ENCODE peak calls at places on chromosomes 7 and 10, in nine cellular contexts. One of them, this sample, is unnamed.

GRCh38 chr7:105163718-105164117 is 149.7 kb downstream of the KMT2E start:
- DNase-seq in activated T-cell treated with anti-CD3 and anti-CD28 coated beads, Interleukin-2, amount 50 U/mL, for 72 hours: no peak
- DNase-seq in PC-9: no peak
- DNase-seq in neural progenitor cell: no peak
- DNase-seq in stimulated activated CD4-positive, alpha-beta T cell treated with anti-CD3 and anti-CD28 coated beads, TNF-alpha, amount 100 ng/mL, for 48 hours: no peak
- DNase-seq in NCI-H510A treated with DMSO at 0.1 percent for 48 hours: no peak
- DNase-seq in GM20000: no peak
- DNase-seq in sigmoid colon: no peak
- DNase-seq in lower lobe of right lung: no peak
- DNase-seq in this sample: no peak

GRCh38 chr10:124494050-124494807 is 32.6 kb downstream of the LHPP start:
- DNase-seq in activated T-cell treated with anti-CD3 and anti-CD28 coated beads, Interleukin-2, amount 50 U/mL, for 72 hours: peak; percentile 4
- DNase-seq in NCI-H510A treated with DMSO at 0.1 percent for 48 hours: no peak
- DNase-seq in PC-9: no peak
- DNase-seq in stimulated activated CD4-positive, alpha-beta T cell treated with anti-CD3 and anti-CD28 coated beads, TNF-alpha, amount 100 ng/mL, for 48 hours: no peak
- DNase-seq in neural progenitor cell: no peak
- DNase-seq in sigmoid colon: no peak
- DNase-seq in GM20000: no peak
- DNase-seq in lower lobe of right lung: peak; percentile 53
- DNase-seq in this sample: no peak

GRCh38 chr7:20083781-20084180 is 133.4 kb downstream of the MACC1 start:
- DNase-seq in stimulated activated CD4-positive, alpha-beta T cell treated with anti-CD3 and anti-CD28 coated beads, TNF-alpha, amount 100 ng/mL, for 48 hours: no peak
- DNase-seq in sigmoid colon: peak; percentile 74
- DNase-seq in activated T-cell treated with anti-CD3 and anti-CD28 coated beads, Interleukin-2, amount 50 U/mL, for 72 hours: peak; percentile 3
- DNase-seq in PC-9: peak; percentile 58
- DNase-seq in NCI-H510A treated with DMSO at 0.1 percent for 48 hours: no peak
- DNase-seq in lower lobe of right lung: no peak
- DNase-seq in GM20000: no peak
- DNase-seq in neural progenitor cell: no peak
- DNase-seq in this sample: no peak

GRCh38 chr7:153473189-153473588 is 579.0 kb upstream of the DPP6 start:
- DNase-seq in activated T-cell treated with anti-CD3 and anti-CD28 coated beads, Interleukin-2, amount 50 U/mL, for 72 hours: no peak
- DNase-seq in stimulated activated CD4-positive, alpha-beta T cell treated with anti-CD3 and anti-CD28 coated beads, TNF-alpha, amount 100 ng/mL, for 48 hours: no peak
- DNase-seq in NCI-H510A treated with DMSO at 0.1 percent for 48 hours: no peak
- DNase-seq in neural progenitor cell: no peak
- DNase-seq in sigmoid colon: no peak
- DNase-seq in lower lobe of right lung: no peak
- DNase-seq in PC-9: no peak
- DNase-seq in GM20000: no peak
- DNase-seq in this sample: no peak

GRCh38 chr7:149561072-149561471 is 63.5 kb upstream of the ZNF746 start:
- DNase-seq in neural progenitor cell: no peak
- DNase-seq in activated T-cell treated with anti-CD3 and anti-CD28 coated beads, Interleukin-2, amount 50 U/mL, for 72 hours: no peak
- DNase-seq in stimulated activated CD4-positive, alpha-beta T cell treated with anti-CD3 and anti-CD28 coated beads, TNF-alpha, amount 100 ng/mL, for 48 hours: no peak
- DNase-seq in GM20000: no peak
- DNase-seq in lower lobe of right lung: no peak
- DNase-seq in sigmoid colon: no peak
- DNase-seq in NCI-H510A treated with DMSO at 0.1 percent for 48 hours: no peak
- DNase-seq in PC-9: no peak
- DNase-seq in this sample: no peak

GRCh38 chr7:105268511-105269392 is 120.0 kb downstream of the SRPK2 start:
- DNase-seq in stimulated activated CD4-positive, alpha-beta T cell treated with anti-CD3 and anti-CD28 coated beads, TNF-alpha, amount 100 ng/mL, for 48 hours: no peak
- DNase-seq in neural progenitor cell: no peak
- DNase-seq in NCI-H510A treated with DMSO at 0.1 percent for 48 hours: peak; percentile 44
- DNase-seq in GM20000: no peak
- DNase-seq in PC-9: no peak
- DNase-seq in sigmoid colon: no peak
- DNase-seq in lower lobe of right lung: no peak
- DNase-seq in activated T-cell treated with anti-CD3 and anti-CD28 coated beads, Interleukin-2, amount 50 U/mL, for 72 hours: no peak
- DNase-seq in this sample: no peak

GRCh38 chr10:76998451-76998850 is 639.2 kb downstream of the KCNMA1 start:
- DNase-seq in sigmoid colon: no peak
- DNase-seq in PC-9: no peak
- DNase-seq in neural progenitor cell: peak; percentile 19
- DNase-seq in lower lobe of right lung: no peak
- DNase-seq in stimulated activated CD4-positive, alpha-beta T cell treated with anti-CD3 and anti-CD28 coated beads, TNF-alpha, amount 100 ng/mL, for 48 hours: no peak
- DNase-seq in NCI-H510A treated with DMSO at 0.1 percent for 48 hours: peak; percentile 59
- DNase-seq in activated T-cell treated with anti-CD3 and anti-CD28 coated beads, Interleukin-2, amount 50 U/mL, for 72 hours: no peak
- DNase-seq in GM20000: no peak
- DNase-seq in this sample: no peak

GRCh38 chr10:60661627-60662026 is 116.7 kb upstream of the CDK1 start:
- DNase-seq in GM20000: no peak
- DNase-seq in sigmoid colon: no peak
- DNase-seq in PC-9: peak; percentile 62
- DNase-seq in NCI-H510A treated with DMSO at 0.1 percent for 48 hours: no peak
- DNase-seq in neural progenitor cell: no peak
- DNase-seq in lower lobe of right lung: no peak
- DNase-seq in activated T-cell treated with anti-CD3 and anti-CD28 coated beads, Interleukin-2, amount 50 U/mL, for 72 hours: no peak
- DNase-seq in stimulated activated CD4-positive, alpha-beta T cell treated with anti-CD3 and anti-CD28 coated beads, TNF-alpha, amount 100 ng/mL, for 48 hours: no peak
- DNase-seq in this sample: peak; percentile 50

GRCh38 chr7:13104128-13104527 is 416.7 kb downstream of the ARL4A start:
- DNase-seq in PC-9: no peak
- DNase-seq in lower lobe of right lung: no peak
- DNase-seq in sigmoid colon: no peak
- DNase-seq in activated T-cell treated with anti-CD3 and anti-CD28 coated beads, Interleukin-2, amount 50 U/mL, for 72 hours: no peak
- DNase-seq in GM20000: no peak
- DNase-seq in stimulated activated CD4-positive, alpha-beta T cell treated with anti-CD3 and anti-CD28 coated beads, TNF-alpha, amount 100 ng/mL, for 48 hours: no peak
- DNase-seq in neural progenitor cell: no peak
- DNase-seq in NCI-H510A treated with DMSO at 0.1 percent for 48 hours: no peak
- DNase-seq in this sample: no peak

GRCh38 chr10:31288001-31288400 is 31.0 kb upstream of the ZEB1 start:
- DNase-seq in NCI-H510A treated with DMSO at 0.1 percent for 48 hours: no peak
- DNase-seq in GM20000: no peak
- DNase-seq in PC-9: no peak
- DNase-seq in neural progenitor cell: no peak
- DNase-seq in activated T-cell treated with anti-CD3 and anti-CD28 coated beads, Interleukin-2, amount 50 U/mL, for 72 hours: no peak
- DNase-seq in sigmoid colon: no peak
- DNase-seq in lower lobe of right lung: no peak
- DNase-seq in stimulated activated CD4-positive, alpha-beta T cell treated with anti-CD3 and anti-CD28 coated beads, TNF-alpha, amount 100 ng/mL, for 48 hours: no peak
- DNase-seq in this sample: no peak

GRCh38 chr10:71040890-71041590 is 152.7 kb upstream of the PCBD1 start:
- DNase-seq in activated T-cell treated with anti-CD3 and anti-CD28 coated beads, Interleukin-2, amount 50 U/mL, for 72 hours: no peak
- DNase-seq in stimulated activated CD4-positive, alpha-beta T cell treated with anti-CD3 and anti-CD28 coated beads, TNF-alpha, amount 100 ng/mL, for 48 hours: no peak
- DNase-seq in sigmoid colon: no peak
- DNase-seq in lower lobe of right lung: no peak
- DNase-seq in NCI-H510A treated with DMSO at 0.1 percent for 48 hours: no peak
- DNase-seq in PC-9: no peak
- DNase-seq in neural progenitor cell: no peak
- DNase-seq in GM20000: no peak
- DNase-seq in this sample: no peak

GRCh38 chr7:6530626-6531491 is 20.4 kb downstream of the GRID2IP start:
- DNase-seq in lower lobe of right lung: no peak
- DNase-seq in stimulated activated CD4-positive, alpha-beta T cell treated with anti-CD3 and anti-CD28 coated beads, TNF-alpha, amount 100 ng/mL, for 48 hours: peak; percentile 13
- DNase-seq in NCI-H510A treated with DMSO at 0.1 percent for 48 hours: no peak
- DNase-seq in sigmoid colon: no peak
- DNase-seq in neural progenitor cell: peak; percentile 79
- DNase-seq in activated T-cell treated with anti-CD3 and anti-CD28 coated beads, Interleukin-2, amount 50 U/mL, for 72 hours: peak; percentile 73
- DNase-seq in PC-9: no peak
- DNase-seq in GM20000: peak; percentile 86
- DNase-seq in this sample: peak; percentile 92